ENCODE peak calls at places on chromosome 10, in five cellular contexts. W is breast epithelium, D is astrocyte of the cerebellum, N is RWPE1, X is tibial nerve. O is an unnamed sample.

GRCh38 chr10:1044146-1044545 is 4.8 kb downstream of the IDI1 start:
- DNase-seq in W (no peak), D (no peak), N (no peak), X (no peak), O (no peak)

GRCh38 chr10:59907918-59908807 is 1.8 kb upstream of the CCDC6 start:
- DNase-seq in W (peak; percentile 63), D (peak; percentile 95), N (no peak), X (peak; percentile 65), O (peak; percentile 26)

GRCh38 chr10:132523561-132524442 is 13.8 kb upstream of the INPP5A start:
- DNase-seq in W (no peak), D (no peak), N (no peak), X (no peak), O (no peak)

GRCh38 chr10:71725998-71726672 is 6.6 kb upstream of the C10orf105 start:
- DNase-seq in W (no peak), D (no peak), N (peak; percentile 46), X (no peak), O (no peak)

GRCh38 chr10:68829494-68829893 is 2.2 kb downstream of the STOX1 start:
- DNase-seq in W (no peak), D (no peak), N (no peak), X (no peak), O (no peak)

GRCh38 chr10:116910924-116911323 is 61.6 kb downstream of the ENO4 start:
- DNase-seq in W (no peak), D (no peak), N (no peak), X (no peak), O (no peak)

GRCh38 chr10:124686707-124687376 is 57.3 kb downstream of the FAM53B start:
- DNase-seq in W (no peak), D (no peak), N (no peak), X (peak; percentile 59), O (no peak)

GRCh38 chr10:3635248-3635647 is 149.8 kb downstream of the KLF6 start:
- DNase-seq in W (no peak), D (no peak), N (no peak), X (no peak), O (no peak)

GRCh38 chr10:92124524-92125168 is 166.2 kb downstream of the CPEB3 start:
- DNase-seq in W (peak; percentile 75), D (peak; percentile 83), N (peak; percentile 49), X (no peak), O (no peak)

GRCh38 chr10:12381536-12382156 is 32.3 kb downstream of the CAMK1D start:
- DNase-seq in W (no peak), D (no peak), N (no peak), X (no peak), O (no peak)

GRCh38 chr10:71836594-71836970 is 14.5 kb downstream of the PSAP start:
- DNase-seq in W (no peak), D (peak; percentile 37), N (no peak), X (no peak), O (no peak)

GRCh38 chr10:43075612-43076003 is 1.3 kb upstream of the RET start:
- DNase-seq in W (no peak), D (no peak), N (peak; percentile 44), X (no peak), O (no peak)

GRCh38 chr10:70956029-70956759 is 67.8 kb upstream of the PCBD1 start:
- DNase-seq in W (no peak), D (no peak), N (no peak), X (no peak), O (no peak)

GRCh38 chr10:69272620-69273019 is 5.7 kb upstream of the HK1 start:
- DNase-seq in W (no peak), D (no peak), N (no peak), X (no peak), O (no peak)

GRCh38 chr10:103839513-103839864 is 15.9 kb downstream of the SH3PXD2A start:
- DNase-seq in W (no peak), D (no peak), N (no peak), X (no peak), O (no peak)

DNA sequence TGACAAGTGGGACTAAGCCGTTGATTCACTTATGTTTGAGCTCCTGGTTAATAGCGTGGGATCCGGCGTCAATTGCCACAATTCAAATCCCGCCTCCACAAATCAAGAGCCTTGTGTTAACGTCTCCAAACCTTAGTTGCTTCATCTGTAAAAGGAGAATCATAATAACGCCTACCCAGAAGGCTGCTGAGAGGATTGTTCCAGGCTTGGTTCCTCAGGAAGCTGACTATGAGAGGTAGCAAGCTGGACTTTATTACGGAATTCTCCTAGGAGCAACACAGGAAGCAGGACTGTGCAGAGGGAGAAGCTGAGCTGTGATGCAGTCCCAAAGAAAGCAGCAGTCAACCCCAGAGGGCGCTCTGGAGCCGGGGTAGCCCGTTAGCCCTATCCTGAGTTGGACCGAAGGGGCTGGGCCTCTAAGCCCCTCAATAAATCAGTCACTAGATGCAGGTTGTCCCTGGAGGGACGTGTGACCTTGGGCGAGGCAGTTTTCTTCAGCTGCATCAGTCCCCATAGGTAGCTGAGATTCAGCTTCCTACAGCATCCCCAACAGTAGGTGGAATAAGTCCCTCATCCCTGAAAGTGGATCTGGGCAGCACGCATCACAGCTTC is 6.9 kb upstream of the BAG3 start:
- DNase-seq in W (no peak), D (no peak), N (no peak), X (no peak), O (no peak)
- TF ChIP-seq CTCF in W (no peak), D (no peak), N (no peak), X (no peak), O (no peak)

DNA sequence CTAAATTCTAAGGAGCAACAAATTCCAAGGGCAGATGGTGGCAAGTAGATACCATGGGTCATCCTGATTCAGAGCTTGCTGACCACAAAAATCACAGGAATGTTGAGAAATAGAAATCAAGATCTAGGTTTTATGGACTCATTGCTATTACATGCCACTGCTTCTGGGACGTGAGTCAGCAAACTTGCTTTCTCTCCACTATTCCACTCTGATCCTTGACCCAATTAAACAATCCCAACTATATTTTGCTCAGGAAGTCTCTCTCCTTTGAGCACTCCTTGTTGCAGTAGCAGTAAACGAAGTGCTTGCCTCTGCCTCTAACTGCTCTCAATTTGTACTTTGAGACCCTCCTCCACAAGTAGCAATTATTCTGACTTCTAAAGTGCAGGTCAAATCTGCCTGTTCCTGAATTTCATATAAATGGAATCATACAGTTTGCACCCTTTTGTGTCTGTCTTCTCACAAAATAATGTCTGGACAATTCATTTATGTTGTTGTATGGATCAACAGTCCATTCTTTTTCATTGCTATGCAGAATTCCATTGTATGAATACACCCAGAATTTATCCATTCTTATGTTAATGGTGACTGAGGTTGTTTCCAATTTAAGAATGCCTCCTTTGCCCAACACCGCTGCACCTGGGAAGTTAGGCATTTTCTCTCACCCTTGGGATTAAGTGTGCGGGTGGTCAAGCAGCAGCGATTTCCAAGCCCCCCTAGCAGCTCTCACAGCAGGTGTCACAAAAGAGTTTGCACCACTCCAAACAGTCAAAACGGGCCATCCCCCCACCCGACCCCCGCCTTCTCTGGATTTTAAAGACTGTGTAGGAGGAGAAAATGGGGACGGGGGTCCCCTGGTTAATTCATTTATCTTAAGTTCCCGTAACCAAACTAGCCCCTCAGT is 35.9 kb downstream of the ACSM6 start:
- DNase-seq in W (no peak), D (peak; percentile 88), N (peak; percentile 86), X (no peak), O (no peak)
- TF ChIP-seq CTCF in W (no peak), D (no peak), N (no peak), X (no peak), O (no peak)

GRCh38 chr10:86387221-86387794 is 20.7 kb upstream of the GRID1 start:
- DNase-seq in W (no peak), D (no peak), N (no peak), X (no peak), O (no peak)
- TF ChIP-seq CTCF in W (no peak), D (no peak), N (no peak), X (no peak), O (no peak)

GRCh38 chr10:7181416-7181815 is 229.4 kb downstream of the SFMBT2 start:
- DNase-seq in W (no peak), D (no peak), N (no peak), X (no peak), O (no peak)

GRCh38 chr10:7185367-7185690 is 225.5 kb downstream of the SFMBT2 start:
- DNase-seq in W (no peak), D (no peak), N (no peak), X (no peak), O (no peak)

GRCh38 chr10:7184660-7185366 is 226.0 kb downstream of the SFMBT2 start:
- DNase-seq in W (no peak), D (no peak), N (no peak), X (no peak), O (no peak)

DNA sequence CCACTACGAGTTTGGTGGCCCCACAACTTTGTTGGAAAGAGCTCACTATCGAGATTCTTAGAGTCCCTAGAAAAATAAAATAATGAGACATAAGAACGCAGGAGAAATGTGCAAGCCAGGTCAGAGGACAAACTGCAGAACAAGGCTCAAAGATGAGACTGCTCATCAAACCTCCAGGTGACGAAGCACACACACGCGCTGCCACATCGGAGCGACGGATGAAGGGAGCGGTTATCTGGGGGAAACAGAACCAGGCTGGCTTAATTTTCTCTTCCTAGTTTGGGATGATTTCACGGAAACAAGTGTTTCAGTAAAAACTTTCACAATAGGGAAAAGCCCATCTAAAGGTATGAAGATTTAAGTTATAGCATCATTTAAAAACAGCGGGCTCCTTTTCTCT is 231.3 kb downstream of the SFMBT2 start:
- DNase-seq in W (no peak), D (no peak), N (no peak), X (no peak), O (no peak)
- TF ChIP-seq CTCF in W (no peak), D (no peak), N (no peak), X (no peak), O (no peak)

GRCh38 chr10:84534168-84534567 is 205.8 kb downstream of the CCSER2 start:
- DNase-seq in W (no peak), D (no peak), N (no peak), X (no peak), O (no peak)
- TF ChIP-seq CTCF in W (no peak), D (no peak), N (no peak), X (no peak), O (no peak)

GRCh38 chr10:32713560-32713959 is 244.5 kb downstream of the ITGB1 start:
- DNase-seq in W (no peak), D (no peak), N (no peak), X (no peak), O (no peak)
- TF ChIP-seq CTCF in W (no peak), D (no peak), N (no peak), X (no peak), O (no peak)

DNA sequence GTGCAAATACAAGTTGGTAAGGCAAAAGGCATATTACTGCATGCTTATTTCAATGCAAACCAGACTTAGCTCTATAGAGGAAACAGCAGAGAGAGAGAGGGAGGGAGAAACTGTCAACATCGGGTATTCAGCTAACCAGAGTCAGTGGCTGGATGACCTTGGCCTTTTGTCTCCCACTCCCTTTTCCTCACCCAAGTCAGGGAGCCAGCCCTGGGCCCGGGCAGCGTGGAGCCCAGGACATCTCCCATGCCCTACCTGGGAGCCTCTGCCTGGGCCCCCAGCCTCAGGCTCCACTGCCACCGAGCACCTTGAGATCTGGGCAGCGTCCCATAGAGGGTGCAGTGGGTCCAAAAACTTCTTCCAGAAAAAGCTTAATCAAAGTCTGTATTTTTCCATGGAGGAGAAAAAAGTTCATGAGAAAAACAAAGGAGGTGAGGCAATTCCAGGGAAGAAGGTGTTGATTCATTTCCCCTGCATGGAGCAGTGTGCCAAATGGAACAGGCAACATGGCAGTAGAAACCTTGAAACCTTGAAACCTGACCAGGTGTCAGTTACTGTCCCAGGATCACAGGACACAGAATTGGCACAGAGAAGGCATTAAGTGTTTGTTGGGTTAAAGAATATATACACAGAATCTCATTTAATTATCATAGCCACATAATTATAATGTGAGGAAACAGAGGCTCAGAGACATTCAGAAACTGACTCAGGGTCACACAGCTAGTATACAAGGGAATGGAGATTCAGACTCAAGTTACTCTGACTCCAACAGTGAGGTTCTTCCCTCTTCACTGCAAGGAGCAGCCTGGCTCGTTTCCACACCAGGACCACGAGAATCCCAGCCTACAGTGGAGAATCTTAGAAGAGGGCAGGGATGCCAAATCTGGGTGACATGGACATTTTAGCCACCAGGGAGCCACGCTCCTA is 5.8 kb upstream of the NCOA4 start:
- DNase-seq in W (no peak), D (no peak), N (no peak), X (no peak), O (no peak)
- TF ChIP-seq CTCF in W (no peak), D (no peak), N (no peak), X (no peak), O (no peak)